ENCODE peak calls at places on chromosome 13, in five cellular contexts. N is neural crest cell, D is fibroblast of pulmonary artery, F is left lung, W is GM12878. J is an unnamed sample.

GRCh38 chr13:75489502-75490263 is 7.7 kb upstream of the TBC1D4 start:
- DNase-seq in N (no peak), D (peak; percentile 81), F (peak; percentile 68), W (peak; percentile 76), J (peak; percentile 14)

GRCh38 chr13:28805193-28805819 is 14.8 kb upstream of the MTUS2 start:
- DNase-seq in N (peak; percentile 53), D (peak; percentile 13), F (peak; percentile 73), W (no peak), J (peak; percentile 13)

GRCh38 chr13:39603424-39603947 is 493 bp upstream of the LHFPL6 start:
- DNase-seq in N (peak; percentile 16), D (peak; percentile 29), F (no peak), W (no peak), J (no peak)

GRCh38 chr13:111902726-111903125 is 164.2 kb upstream of the SOX1 start:
- DNase-seq in N (no peak), D (no peak), F (no peak), W (no peak), J (no peak)

GRCh38 chr13:72666391-72666790 is 61.0 kb downstream of the MZT1 start:
- DNase-seq in N (no peak), D (no peak), F (no peak), W (no peak), J (no peak)

GRCh38 chr13:78657699-78658629 is 991 bp downstream of the OBI1 start:
- DNase-seq in N (no peak), D (peak; percentile 17), F (no peak), W (no peak), J (no peak)

GRCh38 chr13:50914848-50915247 is 5.3 kb downstream of the RNASEH2B start:
- DNase-seq in N (no peak), D (peak; percentile 21), F (no peak), W (no peak), J (no peak)

GRCh38 chr13:40779796-40780285 is 8.9 kb upstream of the MRPS31 start:
- DNase-seq in N (no peak), D (no peak), F (no peak), W (no peak), J (no peak)

GRCh38 chr13:53068841-53069520 is 40.4 kb downstream of the OLFM4 start:
- DNase-seq in N (no peak), D (no peak), F (no peak), W (no peak), J (no peak)

GRCh38 chr13:19957320-19958118 is 1.0 kb upstream of the ZMYM2 start:
- DNase-seq in N (peak; percentile 66), D (peak; percentile 84), F (peak; percentile 90), W (peak; percentile 60), J (peak; percentile 59)

GRCh38 chr13:50060718-50061117 is 45.5 kb downstream of the KCNRG start:
- DNase-seq in N (no peak), D (no peak), F (no peak), W (no peak), J (no peak)

GRCh38 chr13:78881054-78881453 is 222.1 kb upstream of the OBI1 start:
- DNase-seq in N (no peak), D (no peak), F (no peak), W (no peak), J (no peak)

GRCh38 chr13:75263741-75264407 is 218.1 kb downstream of the TBC1D4 start:
- DNase-seq in N (no peak), D (peak; percentile 4), F (no peak), W (no peak), J (no peak)

GRCh38 chr13:50543767-50544166 is 299.7 kb downstream of the DLEU7 start:
- DNase-seq in N (no peak), D (peak; percentile 72), F (no peak), W (no peak), J (no peak)

GRCh38 chr13:69589531-69589930 is 518.1 kb upstream of the ATXN8OS start:
- DNase-seq in N (no peak), D (no peak), F (no peak), W (no peak), J (no peak)

GRCh38 chr13:32895296-32895695 is 120.9 kb upstream of the KL start:
- DNase-seq in N (no peak), D (no peak), F (no peak), W (no peak), J (no peak)

GRCh38 chr13:92403606-92404005 is 823.0 kb upstream of the GPC6 start:
- DNase-seq in N (no peak), D (no peak), F (no peak), W (no peak), J (no peak)

GRCh38 chr13:48132961-48133360 is 38.1 kb upstream of the MED4 start:
- DNase-seq in N (no peak), D (no peak), F (no peak), W (no peak), J (no peak)

GRCh38 chr13:100541882-100542545 is 46.6 kb downstream of the GGACT start:
- DNase-seq in N (no peak), D (no peak), F (no peak), W (no peak), J (no peak)

GRCh38 chr13:77751513-77752456 is 54.3 kb downstream of the SLAIN1 start:
- DNase-seq in N (peak; percentile 41), D (peak; percentile 62), F (no peak), W (peak; percentile 34), J (peak; percentile 7)

GRCh38 chr13:95644611-95645052 is at the start of gene DZIP1:
- DNase-seq in N (peak; percentile 81), D (peak; percentile 88), F (peak; percentile 83), W (no peak), J (peak; percentile 50)

GRCh38 chr13:32212420-32212819 is 102.7 kb downstream of the ZAR1L start:
- DNase-seq in N (no peak), D (peak; percentile 67), F (no peak), W (no peak), J (no peak)

GRCh38 chr13:45108716-45109706 is 11.3 kb upstream of the GTF2F2 start:
- DNase-seq in N (no peak), D (no peak), F (no peak), W (peak; percentile 33), J (no peak)

GRCh38 chr13:113110852-113111315 is 5.3 kb downstream of the F7 start:
- DNase-seq in N (no peak), D (no peak), F (peak; percentile 65), W (no peak), J (no peak)

GRCh38 chr13:46633416-46633815 is 80.4 kb downstream of the LRCH1 start:
- DNase-seq in N (no peak), D (peak; percentile 81), F (no peak), W (no peak), J (no peak)

GRCh38 chr13:32316476-32316875 is 1.2 kb downstream of the BRCA2 start:
- DNase-seq in N (no peak), D (no peak), F (no peak), W (no peak), J (no peak)

GRCh38 chr13:23433171-23434153 is at the start of gene SACS:
- DNase-seq in N (peak; percentile 68), D (peak; percentile 48), F (no peak), W (no peak), J (peak; percentile 8)

GRCh38 chr13:58247080-58247479 is 615.5 kb downstream of the PCDH17 start:
- DNase-seq in N (no peak), D (no peak), F (no peak), W (no peak), J (no peak)

GRCh38 chr13:34779171-34779570 is 162.9 kb upstream of the NBEA start:
- DNase-seq in N (no peak), D (peak; percentile 30), F (no peak), W (no peak), J (peak; percentile 0)

GRCh38 chr13:34044660-34045080 is 226.7 kb downstream of the RFC3 start:
- DNase-seq in N (no peak), D (peak; percentile 68), F (no peak), W (no peak), J (peak; percentile 14)

GRCh38 chr13:28322256-28322895 is 172.6 kb downstream of the FLT1 start:
- DNase-seq in N (no peak), D (peak; percentile 41), F (no peak), W (no peak), J (no peak)

GRCh38 chr13:39676315-39676876 is 20.9 kb downstream of the COG6 start:
- DNase-seq in N (no peak), D (peak; percentile 75), F (no peak), W (no peak), J (peak; percentile 16)

GRCh38 chr13:34942732-34943674 is 933 bp downstream of the NBEA start:
- DNase-seq in N (peak; percentile 5), D (no peak), F (peak; percentile 78), W (no peak), J (peak; percentile 53)

GRCh38 chr13:85241045-85241444 is 558.2 kb downstream of the SLITRK6 start:
- DNase-seq in N (no peak), D (peak; percentile 64), F (no peak), W (no peak), J (no peak)

GRCh38 chr13:44955421-44955820 is 33.9 kb downstream of the NUFIP1 start:
- DNase-seq in N (no peak), D (no peak), F (no peak), W (no peak), J (peak; percentile 2)

DNA sequence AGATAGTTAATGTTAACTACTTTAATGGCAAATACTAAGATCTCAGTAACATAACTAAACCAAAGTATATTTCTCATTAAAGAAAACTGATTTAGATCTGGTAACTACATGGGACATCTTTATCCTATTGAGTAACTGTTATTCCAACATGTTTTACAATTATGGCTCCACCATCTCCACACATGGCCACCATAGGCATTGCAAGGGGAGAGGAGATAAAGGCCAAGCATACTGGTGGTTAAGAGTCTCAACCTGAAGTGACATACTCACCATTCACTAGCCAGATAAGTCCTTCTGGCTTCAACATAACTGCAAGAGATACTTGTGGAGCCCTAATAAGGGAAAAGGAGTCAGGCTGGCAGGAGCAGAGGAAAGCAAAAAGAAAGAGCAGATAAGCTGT is 1586.4 kb upstream of the SPRY2 start:
- DNase-seq in N (no peak), D (no peak), F (no peak), W (no peak), J (no peak)
- TF ChIP-seq CTCF in N (peak; percentile 28), D (no peak), F (no peak), W (no peak), J (no peak)

DNA sequence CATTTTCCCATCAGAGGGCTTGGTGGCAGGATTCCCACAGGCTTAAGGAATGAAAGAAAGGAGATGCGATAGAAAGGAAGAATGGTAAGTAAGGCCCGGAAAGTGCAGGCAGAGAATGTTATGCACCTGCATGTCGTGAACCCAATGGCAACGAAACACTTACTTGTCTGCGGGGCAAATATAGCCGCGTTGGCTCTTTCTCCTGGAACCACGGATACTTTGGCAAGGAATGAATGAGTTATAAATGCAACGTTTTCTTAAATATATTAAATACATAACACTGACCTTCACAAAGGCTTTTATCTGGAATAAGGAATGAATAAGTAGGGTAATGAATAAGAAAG is 192.1 kb downstream of the KATNAL1 start:
- DNase-seq in N (no peak), D (no peak), F (no peak), W (no peak), J (no peak)
- TF ChIP-seq CTCF in N (peak; percentile 40), D (no peak), F (peak; percentile 27), W (no peak), J (no peak)

DNA sequence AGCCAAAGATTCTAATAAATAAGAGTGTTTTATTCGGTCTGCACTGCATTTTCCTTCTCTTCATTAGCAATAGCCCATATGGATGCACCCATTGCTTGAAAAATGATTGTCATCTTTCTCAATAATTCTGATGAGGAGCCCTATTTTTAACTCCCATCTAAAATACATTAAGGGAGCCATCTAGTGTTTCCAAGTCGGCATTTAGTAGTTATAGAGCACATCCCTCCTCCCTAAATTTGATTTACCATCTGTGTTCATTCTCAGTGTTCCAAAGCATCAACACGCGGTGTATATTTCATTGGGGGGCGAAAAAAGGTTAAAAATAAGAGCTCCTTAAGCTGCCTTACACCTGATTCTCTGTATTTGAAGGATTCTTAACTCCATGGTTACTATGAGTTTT is 119.2 kb upstream of the IPO5 start:
- DNase-seq in N (no peak), D (no peak), F (no peak), W (no peak), J (no peak)
- TF ChIP-seq CTCF in N (no peak), D (no peak), F (no peak), W (no peak), J (no peak)

GRCh38 chr13:42883771-42884170 is 102.4 kb downstream of the FAM216B start:
- DNase-seq in N (no peak), D (peak; percentile 79), F (no peak), W (no peak), J (peak; percentile 1)
- TF ChIP-seq CTCF in N (no peak), D (peak; percentile 21), F (no peak), W (peak; percentile 48), J (no peak)